ENCODE peak calls at places on chromosomes 16 and 17, in five cellular contexts. G, B, P, J and U are unnamed samples.

GRCh38 chr16:70725024-70725911 is 39.4 kb upstream of the MTSS2 start:
- DNase-seq in G (no peak), P (no peak), B (peak; percentile 56), J (no peak), U (peak; percentile 43)

GRCh38 chr17:27878776-27879562 is 14.2 kb downstream of the LYRM9 start:
- DNase-seq in P (no peak), G (no peak), J (peak; percentile 86), B (no peak), U (no peak)

GRCh38 chr16:89599902-89600301 is 13.5 kb upstream of the DPEP1 start:
- DNase-seq in G (no peak), J (no peak), B (no peak), P (no peak), U (no peak)

GRCh38 chr16:11404608-11405007 is 59.3 kb downstream of the RMI2 start:
- DNase-seq in J (no peak), G (no peak), P (no peak), B (no peak), U (no peak)

GRCh38 chr17:57090560-57091185 is 5.6 kb downstream of the AKAP1 start:
- DNase-seq in J (no peak), B (no peak), P (no peak), G (no peak), U (no peak)

GRCh38 chr17:48262982-48263586 is 155.5 kb downstream of the SNX11 start:
- DNase-seq in P (no peak), G (no peak), B (no peak), J (peak; percentile 97), U (no peak)

GRCh38 chr16:1113489-1113888 is 17.4 kb upstream of the C1QTNF8 start:
- DNase-seq in G (no peak), J (no peak), P (no peak), B (no peak), U (no peak)

GRCh38 chr17:31488264-31488981 is 96.9 kb downstream of the RAB11FIP4 start:
- DNase-seq in P (no peak), B (no peak), J (peak; percentile 49), G (peak; percentile 51), U (no peak)

GRCh38 chr16:57741660-57742191 is 6.2 kb downstream of the KATNB1 start:
- DNase-seq in G (no peak), B (no peak), J (no peak), P (no peak), U (no peak)